ENCODE peak calls at places on chromosomes 6 and 20, in ten cellular contexts. X is lower lobe of right lung, L is GM23338, G is neuronal stem cell, E is OCI-LY7, M is AG04450, F is vagina, J is brain microvascular endothelial cell, Q is prostate gland, Y is sigmoid colon. R is an unnamed sample.

GRCh38 chr6:89082439-89082838 is 1.9 kb downstream of the PNRC1 start:
- DNase-seq in X (no peak), L (peak), G (no peak), E (peak), M (no peak), F (no peak), J (peak), Q (peak), Y (no peak), R (peak)

GRCh38 chr6:55868910-55869479 is 6.4 kb downstream of the BMP5 start:
- DNase-seq in X (no peak), L (no peak), G (no peak), E (no peak), M (no peak), F (no peak), J (peak), Q (peak), Y (no peak), R (peak)

GRCh38 chr6:156720739-156721714 is 56.2 kb upstream of the ARID1B start:
- DNase-seq in X (peak), L (peak), G (no peak), E (peak), M (no peak), F (peak), J (peak), Q (peak), Y (no peak), R (peak)

GRCh38 chr20:52047811-52048302 is 143.7 kb downstream of the ZFP64 start:
- DNase-seq in X (no peak), L (peak), G (no peak), E (no peak), M (no peak), F (no peak), J (peak), Q (no peak), Y (no peak), R (peak)

GRCh38 chr20:51729771-51730170 is 38.4 kb downstream of the ATP9A start:
- DNase-seq in X (no peak), L (no peak), G (no peak), E (no peak), M (no peak), F (no peak), J (no peak), Q (no peak), Y (no peak), R (no peak)

GRCh38 chr20:48375804-48376203 is 452.0 kb downstream of the PREX1 start:
- DNase-seq in X (no peak), L (no peak), G (no peak), E (no peak), M (no peak), F (no peak), J (no peak), Q (no peak), Y (no peak), R (no peak)

GRCh38 chr20:18692453-18692852 is 104.6 kb downstream of the DTD1 start:
- DNase-seq in X (no peak), L (no peak), G (no peak), E (no peak), M (no peak), F (no peak), J (no peak), Q (no peak), Y (no peak), R (no peak)

GRCh38 chr20:38987777-38988176 is 25.6 kb downstream of the DHX35 start:
- DNase-seq in X (no peak), L (peak), G (no peak), E (peak), M (no peak), F (no peak), J (no peak), Q (no peak), Y (no peak), R (no peak)

GRCh38 chr20:47907031-47907670 is 121.9 kb upstream of the SULF2 start:
- DNase-seq in X (no peak), L (peak), G (no peak), E (no peak), M (no peak), F (no peak), J (no peak), Q (no peak), Y (no peak), R (no peak)

GRCh38 chr20:56995635-56996075 is 270.8 kb downstream of the BMP7 start:
- DNase-seq in X (no peak), L (peak), G (peak), E (peak), M (no peak), F (no peak), J (no peak), Q (no peak), Y (no peak), R (peak)

GRCh38 chr20:44017905-44018683 is 103.4 kb downstream of the TOX2 start:
- DNase-seq in X (peak), L (no peak), G (no peak), E (no peak), M (peak), F (no peak), J (peak), Q (peak), Y (peak), R (peak)

GRCh38 chr20:50744143-50744792 is 12.9 kb downstream of the PARD6B start:
- DNase-seq in X (no peak), L (peak), G (no peak), E (no peak), M (peak), F (peak), J (peak), Q (peak), Y (peak), R (peak)

GRCh38 chr6:142537612-142538478 is 236.0 kb downstream of the ADGRG6 start:
- DNase-seq in X (no peak), L (peak), G (no peak), E (peak), M (no peak), F (no peak), J (peak), Q (no peak), Y (no peak), R (peak)

GRCh38 chr6:34295721-34296120 is 46.9 kb upstream of the SMIM29 start:
- DNase-seq in X (no peak), L (no peak), G (no peak), E (peak), M (peak), F (no peak), J (no peak), Q (no peak), Y (no peak), R (no peak)

GRCh38 chr6:110653381-110653780 is 161.9 kb downstream of the CDK19 start:
- DNase-seq in X (no peak), L (no peak), G (no peak), E (no peak), M (no peak), F (no peak), J (no peak), Q (no peak), Y (no peak), R (no peak)
- H3K4me3 ChIP-seq in X (no peak), L (no peak), G (no peak), E (no peak), M (no peak), F (no peak), J (no peak), Q (no peak), Y (no peak), R (no peak)

GRCh38 chr20:21516180-21516567 is 2.3 kb upstream of the NKX2-2 start:
- DNase-seq in X (no peak), L (no peak), G (no peak), E (no peak), M (no peak), F (no peak), J (no peak), Q (no peak), Y (no peak), R (no peak)

GRCh38 chr20:21515300-21516179 is 1.7 kb upstream of the NKX2-2 start:
- DNase-seq in X (no peak), L (peak), G (peak), E (no peak), M (no peak), F (no peak), J (no peak), Q (no peak), Y (no peak), R (no peak)

GRCh38 chr20:21518292-21518991 is 4.6 kb upstream of the NKX2-2 start:
- DNase-seq in X (peak), L (peak), G (no peak), E (no peak), M (no peak), F (no peak), J (no peak), Q (no peak), Y (no peak), R (no peak)

GRCh38 chr20:21517566-21518277 is 3.9 kb upstream of the NKX2-2 start:
- DNase-seq in X (peak), L (peak), G (no peak), E (no peak), M (no peak), F (no peak), J (no peak), Q (no peak), Y (no peak), R (no peak)

DNA sequence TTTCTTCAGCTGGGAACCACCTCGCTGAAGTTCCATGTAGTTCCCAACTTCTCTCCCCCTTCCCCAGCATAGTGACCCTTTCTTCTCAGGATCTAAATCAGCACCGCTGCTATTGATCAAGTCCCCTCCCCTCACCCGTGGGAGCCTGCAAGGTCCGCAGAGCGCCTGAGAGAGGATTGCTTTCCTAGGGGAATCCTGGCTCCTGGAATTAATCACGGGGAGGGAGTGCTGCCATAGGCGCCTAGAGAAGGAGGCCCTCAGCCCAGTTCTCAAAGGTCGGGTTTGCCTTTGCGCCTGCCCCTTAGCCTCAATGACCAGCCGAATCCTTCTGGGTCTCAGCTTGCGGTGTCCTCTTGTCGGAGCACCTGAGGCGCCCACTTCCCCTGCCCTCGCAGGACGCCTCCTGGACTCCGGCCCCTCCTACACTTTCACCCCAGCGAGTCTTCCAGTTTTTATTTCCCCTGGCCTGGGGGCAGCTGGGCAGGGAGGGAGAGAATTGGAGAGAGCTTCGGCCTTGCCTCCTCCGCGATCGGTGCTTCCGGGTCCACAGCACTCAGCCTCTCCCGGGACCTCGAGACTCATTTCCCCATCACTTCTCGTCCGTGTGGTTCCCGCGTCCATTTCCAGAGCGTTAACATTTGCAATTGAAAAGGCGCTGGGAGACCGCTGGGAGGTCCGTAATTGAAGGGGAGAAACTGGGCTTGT is 3.1 kb upstream of the NKX2-2 start:
- DNase-seq in X (peak), L (peak), G (no peak), E (no peak), M (no peak), F (no peak), J (no peak), Q (no peak), Y (no peak), R (no peak)
- H3K4me3 ChIP-seq in X (no peak), L (peak), G (no peak), E (no peak), M (no peak), F (no peak), J (no peak), Q (no peak), Y (no peak), R (no peak)

DNA sequence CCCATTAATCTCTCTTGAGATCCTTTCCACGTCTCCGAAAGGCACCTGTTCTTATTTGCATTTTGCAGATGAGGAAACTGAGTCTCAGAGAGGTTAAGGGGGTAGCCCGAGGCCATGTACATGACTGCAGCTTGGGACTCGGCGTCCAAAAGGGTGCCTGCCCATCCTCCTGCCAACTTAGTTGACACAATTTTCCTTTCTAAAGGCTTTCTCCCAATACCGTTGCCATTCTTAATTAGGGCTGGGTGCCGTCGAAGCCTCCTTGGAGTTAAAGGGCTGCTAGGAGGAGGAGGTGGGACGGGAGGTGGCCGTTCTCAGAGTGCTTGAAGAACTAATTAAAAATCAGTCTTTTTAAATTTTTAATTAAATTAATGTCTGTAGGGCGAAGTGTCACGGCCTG is 546 bp upstream of the PSMG4 start:
- DNase-seq in X (no peak), L (no peak), G (no peak), E (no peak), M (no peak), F (no peak), J (no peak), Q (no peak), Y (no peak), R (no peak)
- H3K4me3 ChIP-seq in X (peak), L (peak), G (no peak), E (peak), M (peak), F (peak), J (peak), Q (peak), Y (peak), R (peak)

GRCh38 chr6:42404494-42404893 is 47.2 kb downstream of the TRERF1 start:
- DNase-seq in X (no peak), L (peak), G (no peak), E (no peak), M (no peak), F (no peak), J (peak), Q (no peak), Y (no peak), R (peak)

GRCh38 chr6:42405025-42405424 is 46.7 kb downstream of the TRERF1 start:
- DNase-seq in X (no peak), L (peak), G (no peak), E (no peak), M (peak), F (no peak), J (peak), Q (no peak), Y (no peak), R (peak)

GRCh38 chr6:42403831-42404230 is 47.9 kb downstream of the TRERF1 start:
- DNase-seq in X (no peak), L (no peak), G (no peak), E (no peak), M (no peak), F (no peak), J (no peak), Q (no peak), Y (no peak), R (no peak)

GRCh38 chr6:42407379-42407778 is 44.3 kb downstream of the TRERF1 start:
- DNase-seq in X (no peak), L (no peak), G (no peak), E (no peak), M (peak), F (no peak), J (peak), Q (no peak), Y (no peak), R (peak)

DNA sequence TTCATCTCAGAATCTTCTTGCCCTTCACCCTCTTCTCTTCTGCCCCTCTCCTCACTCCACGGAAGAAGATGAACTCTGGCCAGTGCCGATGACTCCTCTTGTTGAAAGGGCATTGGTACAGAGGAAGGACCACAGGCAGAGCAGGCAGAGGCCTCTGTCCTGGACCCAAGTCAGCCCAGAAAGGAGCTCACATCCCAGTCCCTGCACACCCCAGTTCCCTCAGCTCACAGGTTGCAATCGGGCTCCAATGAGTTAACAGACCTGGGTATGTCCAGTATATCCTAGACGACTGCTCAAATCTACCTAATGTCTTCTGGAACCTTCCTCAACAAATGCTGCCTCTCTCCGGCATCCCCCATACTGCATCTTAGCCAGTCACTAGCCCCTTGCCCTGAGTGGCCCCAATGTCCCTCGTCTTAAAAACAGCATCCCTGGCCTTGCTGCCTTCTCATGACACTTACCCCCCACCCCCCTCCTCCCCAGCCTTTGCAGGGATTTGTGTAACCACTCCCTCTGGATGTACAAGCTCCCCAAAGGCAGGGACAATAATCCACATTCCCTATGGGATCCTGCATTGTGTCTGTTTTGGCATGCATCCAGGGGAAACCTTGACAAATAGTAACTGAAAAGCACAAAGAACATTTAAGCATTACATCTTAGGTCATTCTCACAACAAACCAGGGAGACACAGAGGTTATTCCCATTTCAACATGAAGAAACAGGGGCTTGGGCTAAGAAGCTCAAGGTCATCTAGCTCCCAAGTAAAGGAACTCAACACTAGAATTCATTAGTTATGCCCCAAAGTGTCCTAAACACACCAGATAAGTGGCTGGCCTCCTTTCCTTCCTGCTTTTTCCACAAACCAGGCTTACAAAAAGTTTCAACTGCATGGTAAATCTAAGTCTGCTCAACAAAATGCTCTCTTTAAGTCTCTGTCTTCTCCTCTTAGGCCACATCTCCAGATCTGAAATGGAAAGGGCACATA is 45.1 kb downstream of the TRERF1 start:
- DNase-seq in X (no peak), L (no peak), G (no peak), E (no peak), M (no peak), F (no peak), J (peak), Q (no peak), Y (no peak), R (peak)
- H3K4me3 ChIP-seq in X (no peak), L (no peak), G (no peak), E (no peak), M (no peak), F (no peak), J (no peak), Q (no peak), Y (no peak), R (no peak)

GRCh38 chr6:30341249-30341648 is 3.7 kb upstream of the RPP21 start:
- DNase-seq in X (no peak), L (no peak), G (no peak), E (no peak), M (no peak), F (no peak), J (no peak), Q (no peak), Y (no peak), R (no peak)

GRCh38 chr6:30344868-30345671 is at the start of gene RPP21:
- DNase-seq in X (peak), L (peak), G (peak), E (peak), M (no peak), F (no peak), J (peak), Q (peak), Y (peak), R (peak)

GRCh38 chr6:30341728-30342127 is 3.2 kb upstream of the RPP21 start:
- DNase-seq in X (no peak), L (no peak), G (no peak), E (no peak), M (no peak), F (no peak), J (no peak), Q (no peak), Y (no peak), R (no peak)

GRCh38 chr6:30345852-30346251 is 896 bp downstream of the RPP21 start:
- DNase-seq in X (no peak), L (no peak), G (no peak), E (no peak), M (no peak), F (no peak), J (no peak), Q (no peak), Y (no peak), R (no peak)

GRCh38 chr6:30344191-30344867 is 627 bp upstream of the RPP21 start:
- DNase-seq in X (no peak), L (no peak), G (no peak), E (no peak), M (no peak), F (no peak), J (no peak), Q (no peak), Y (no peak), R (no peak)
- H3K4me3 ChIP-seq in X (peak), L (peak), G (peak), E (peak), M (peak), F (peak), J (peak), Q (peak), Y (peak), R (peak)

R was measured in choroid plexus epithelial cell.